ENCODE peak calls at places on chromosomes 7 and 10, in four cellular contexts. S is CD8-positive, alpha-beta T cell; N is cardiac muscle cell; L is lower leg skin. Q is an unnamed sample.

GRCh38 chr7:5625938-5626337 is 155.5 kb downstream of the RNF216 start:
- DNase-seq in S (no peak), N (peak), L (no peak), Q (no peak)

GRCh38 chr10:70669732-70670317 is 2.5 kb upstream of the ADAMTS14 start:
- DNase-seq in S (no peak), N (no peak), L (no peak), Q (no peak)

GRCh38 chr7:134174797-134175261 is 47.7 kb downstream of the LRGUK start:
- DNase-seq in S (no peak), N (peak), L (no peak), Q (no peak)

GRCh38 chr10:13567030-13567429 is 19.7 kb upstream of the PRPF18 start:
- DNase-seq in S (no peak), N (peak), L (no peak), Q (no peak)

GRCh38 chr10:42961156-42961589 is 115.7 kb upstream of the RET start:
- DNase-seq in S (no peak), N (no peak), L (no peak), Q (no peak)

GRCh38 chr10:48390933-48391845 is 84.7 kb downstream of the MAPK8 start:
- DNase-seq in S (no peak), N (peak), L (no peak), Q (no peak)

GRCh38 chr7:100626530-100627237 is 14.3 kb downstream of the MOSPD3 start:
- DNase-seq in S (peak), N (peak), L (peak), Q (no peak)

GRCh38 chr7:92034116-92034515 is 93.5 kb downstream of the AKAP9 start:
- DNase-seq in S (no peak), N (peak), L (no peak), Q (no peak)

GRCh38 chr7:51467384-51468017 is 150.9 kb upstream of the COBL start:
- DNase-seq in S (peak), N (no peak), L (no peak), Q (no peak)

GRCh38 chr7:15130666-15131541 is 228.4 kb upstream of the DGKB start:
- DNase-seq in S (no peak), N (peak), L (no peak), Q (no peak)

GRCh38 chr10:60910543-60910942 is 33.4 kb downstream of the RHOBTB1 start:
- DNase-seq in S (no peak), N (peak), L (no peak), Q (no peak)

GRCh38 chr10:88216976-88217375 is 353.6 kb downstream of the PTEN start:
- DNase-seq in S (no peak), N (no peak), L (no peak), Q (no peak)

GRCh38 chr10:124588736-124589451 is 127.3 kb downstream of the LHPP start:
- DNase-seq in S (no peak), N (peak), L (no peak), Q (no peak)

GRCh38 chr10:133035952-133036351 is 51.8 kb upstream of the ADGRA1 start:
- DNase-seq in S (no peak), N (no peak), L (no peak), Q (no peak)

GRCh38 chr7:51817694-51818093 is 501.1 kb upstream of the COBL start:
- DNase-seq in S (no peak), N (no peak), L (no peak), Q (no peak)

GRCh38 chr7:104950006-104950405 is 64.0 kb upstream of the KMT2E start:
- DNase-seq in S (no peak), N (no peak), L (no peak), Q (no peak)

GRCh38 chr7:1843921-1844335 is 173.9 kb downstream of the ELFN1 start:
- DNase-seq in S (no peak), N (no peak), L (no peak), Q (no peak)

GRCh38 chr7:1845536-1846311 is 175.6 kb downstream of the ELFN1 start:
- DNase-seq in S (no peak), N (no peak), L (no peak), Q (no peak)

GRCh38 chr7:1844956-1845390 is 174.9 kb downstream of the ELFN1 start:
- DNase-seq in S (no peak), N (no peak), L (no peak), Q (no peak)

GRCh38 chr7:1843271-1843861 is 173.3 kb downstream of the ELFN1 start:
- DNase-seq in S (no peak), N (no peak), L (no peak), Q (no peak)

DNA sequence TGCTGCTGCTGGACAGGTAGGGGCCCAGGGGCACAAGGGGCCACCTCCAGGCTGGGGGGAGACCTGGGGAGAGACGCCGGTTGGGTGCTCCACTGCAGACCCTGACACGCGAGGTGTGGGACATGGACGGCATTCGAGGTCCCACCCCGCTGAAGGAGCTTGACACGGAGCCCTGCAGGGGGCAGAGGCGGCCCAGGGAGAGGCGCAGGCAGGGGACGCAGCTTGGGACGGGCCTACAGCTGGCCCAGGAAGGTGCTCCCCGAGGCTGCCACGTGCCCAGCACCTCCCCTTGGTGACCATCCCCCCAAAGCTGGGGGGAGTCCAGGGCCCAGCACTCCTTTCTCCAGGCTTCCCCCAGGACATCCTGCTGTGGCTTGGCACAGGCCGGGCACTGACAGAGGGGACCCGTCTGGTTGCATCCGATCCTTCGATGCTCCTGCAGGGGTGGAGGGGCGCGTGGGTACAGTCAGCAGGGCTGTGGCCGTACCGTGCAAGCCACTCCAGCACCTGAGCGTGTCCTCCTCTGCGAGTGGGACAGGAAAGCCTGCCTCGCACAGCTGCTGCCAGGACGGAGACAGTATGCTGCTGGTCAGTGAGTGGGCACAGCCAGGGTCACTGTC is 174.4 kb downstream of the ELFN1 start:
- DNase-seq in S (no peak), N (no peak), L (no peak), Q (no peak)
- TF ChIP-seq CTCF in S (no peak), N (peak), L (no peak), Q (no peak)

DNA sequence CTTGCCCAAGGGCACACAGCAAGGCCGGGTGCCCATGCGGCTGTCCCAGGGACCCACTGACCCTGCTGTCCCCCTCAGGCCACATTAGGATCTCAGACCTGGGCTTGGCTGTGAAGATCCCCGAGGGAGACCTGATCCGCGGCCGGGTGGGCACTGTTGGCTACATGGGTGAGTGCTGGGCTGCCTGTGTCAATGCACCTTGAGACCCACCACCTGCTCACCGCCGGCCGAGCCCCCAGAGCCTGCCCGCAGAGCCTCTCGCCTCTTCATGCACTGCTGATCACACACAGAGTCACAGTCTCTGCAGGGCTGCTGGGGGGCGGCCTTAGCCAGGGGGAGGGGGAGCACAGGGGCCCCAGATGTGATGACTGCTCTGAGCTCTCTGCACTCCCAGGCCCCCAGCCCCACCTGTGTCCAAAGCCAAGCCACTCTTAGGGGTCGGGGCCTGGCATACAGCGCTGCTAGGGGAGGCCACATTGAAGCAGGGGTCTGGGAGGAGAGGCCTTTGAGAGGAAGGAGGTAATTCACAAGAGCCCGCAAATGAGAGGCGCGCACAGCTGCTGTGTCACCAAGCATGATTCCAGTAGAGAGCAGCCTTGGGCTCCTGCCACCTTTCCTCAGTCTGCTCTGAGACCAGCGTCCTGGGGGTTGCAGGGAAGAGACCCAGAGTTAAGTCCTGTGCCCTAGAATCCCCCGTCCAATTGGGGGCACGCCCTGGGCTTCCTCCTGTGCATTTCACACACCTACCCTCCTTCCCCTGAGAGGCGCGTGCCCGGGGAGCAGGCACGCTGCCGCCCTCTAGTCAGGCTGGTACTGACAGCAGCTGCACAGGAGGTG is 100.4 kb downstream of the RGS10 start:
- DNase-seq in S (no peak), N (no peak), L (no peak), Q (no peak)
- TF ChIP-seq CTCF in S (no peak), N (no peak), L (no peak), Q (no peak)

GRCh38 chr7:95687759-95688343 is 84.5 kb upstream of the DYNC1I1 start:
- DNase-seq in S (no peak), N (peak), L (no peak), Q (no peak)

GRCh38 chr7:95688931-95689453 is 83.4 kb upstream of the DYNC1I1 start:
- DNase-seq in S (no peak), N (no peak), L (no peak), Q (no peak)

GRCh38 chr7:95691464-95691863 is 80.9 kb upstream of the DYNC1I1 start:
- DNase-seq in S (no peak), N (no peak), L (no peak), Q (no peak)

GRCh38 chr7:95693551-95694333 is 78.6 kb upstream of the DYNC1I1 start:
- DNase-seq in S (no peak), N (peak), L (no peak), Q (no peak)

DNA sequence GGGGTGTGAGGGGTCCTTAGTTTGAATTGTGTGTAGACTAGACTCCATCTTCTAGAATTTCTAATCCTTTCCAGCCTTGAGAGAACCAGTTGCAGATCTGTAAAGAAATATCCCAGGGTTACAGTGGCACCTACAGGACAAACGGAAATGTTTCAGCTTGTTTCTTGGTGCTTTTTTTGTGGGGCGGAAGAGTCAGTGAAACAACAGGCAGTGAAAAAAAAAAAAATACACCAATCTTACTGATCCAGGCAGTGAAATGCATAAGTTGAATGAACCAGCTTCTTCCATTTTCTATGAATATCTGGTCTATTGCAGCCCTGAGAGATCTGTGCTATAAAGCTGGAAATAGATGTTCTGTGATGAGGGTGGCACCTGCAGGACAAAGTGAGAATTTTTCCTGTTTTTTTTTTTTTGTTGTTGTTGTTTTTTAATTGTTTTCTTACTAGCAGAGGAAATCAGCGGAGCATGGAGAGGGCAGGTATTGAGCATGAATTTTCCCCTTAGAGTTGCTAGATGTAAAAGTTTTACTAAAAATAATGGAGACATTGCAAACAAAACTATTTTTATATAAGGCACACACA is 81.9 kb upstream of the DYNC1I1 start:
- DNase-seq in S (no peak), N (peak), L (no peak), Q (no peak)
- TF ChIP-seq CTCF in S (peak), N (peak), L (peak), Q (peak)

GRCh38 chr10:113441871-113442270 is 111.0 kb upstream of the HABP2 start:
- DNase-seq in S (no peak), N (no peak), L (no peak), Q (no peak)

GRCh38 chr10:113442340-113442739 is 110.5 kb upstream of the HABP2 start:
- DNase-seq in S (no peak), N (no peak), L (no peak), Q (peak)

GRCh38 chr10:113438660-113439059 is 114.2 kb upstream of the HABP2 start:
- DNase-seq in S (no peak), N (peak), L (no peak), Q (no peak)

GRCh38 chr10:113444766-113445365 is 108.0 kb upstream of the HABP2 start:
- DNase-seq in S (no peak), N (no peak), L (no peak), Q (peak)

DNA sequence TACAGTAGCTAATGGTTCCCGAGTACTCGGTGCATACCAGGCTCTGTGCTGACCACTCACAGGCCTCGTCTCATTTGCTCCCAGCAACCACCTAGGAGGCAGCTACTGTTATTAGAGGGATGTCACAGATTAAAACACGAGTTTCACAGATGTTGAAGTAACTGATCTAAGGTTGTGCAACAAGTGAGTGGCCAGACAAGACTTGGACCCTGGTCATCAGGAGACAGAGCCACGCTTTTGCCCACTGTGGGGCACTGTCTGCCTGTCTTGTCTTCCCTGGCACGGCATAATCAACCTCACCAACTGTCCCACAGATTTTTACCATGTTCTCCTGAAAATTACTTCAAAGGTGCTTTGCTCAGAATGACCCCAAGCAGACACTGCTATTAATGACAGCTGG is 111.6 kb upstream of the HABP2 start:
- DNase-seq in S (no peak), N (no peak), L (no peak), Q (no peak)
- TF ChIP-seq CTCF in S (no peak), N (no peak), L (no peak), Q (peak)